ENCODE peak calls at places on chromosomes 4 and X, in four cellular contexts. M is nephron progenitor cell, Q is GM20000, U is Calu3. N is an unnamed sample.
A peak's percentile ranks its signal among the peaks of the same experiment; 100 is the strongest.

GRCh38 chrX:103637604-103638338 is 9.0 kb downstream of the TCEAL1 start:
- DNase-seq in M (no peak), Q (no peak), U (no peak), N (no peak)

GRCh38 chr4:42442601-42443000 is 45.3 kb downstream of the SHISA3 start:
- DNase-seq in M (no peak), Q (no peak), U (no peak), N (no peak)

GRCh38 chrX:113287761-113288160 is 447.1 kb upstream of the AMOT start:
- DNase-seq in M (no peak), Q (no peak), U (no peak), N (no peak)

GRCh38 chr4:7004331-7004730 is 38.8 kb upstream of the TADA2B start:
- DNase-seq in M (no peak), Q (no peak), U (no peak), N (no peak)

GRCh38 chr4:7426525-7427171 is 8.1 kb downstream of the PSAPL1 start:
- DNase-seq in M (no peak), Q (no peak), U (no peak), N (no peak)

GRCh38 chr4:116668190-116668589 is 417.2 kb downstream of the TRAM1L1 start:
- DNase-seq in M (no peak), Q (no peak), U (no peak), N (no peak)

GRCh38 chr4:28842271-28842670 is 1877.9 kb upstream of the PCDH7 start:
- DNase-seq in M (no peak), Q (no peak), U (no peak), N (no peak)

GRCh38 chrX:40933132-40934078 is 151.8 kb upstream of the USP9X start:
- DNase-seq in M (no peak), Q (peak; percentile 12), U (no peak), N (no peak)

GRCh38 chr4:113153529-113154101 is 104.2 kb downstream of the ANK2 start:
- DNase-seq in M (no peak), Q (no peak), U (no peak), N (no peak)

GRCh38 chr4:54800831-54801530 is 143.2 kb downstream of the KIT start:
- DNase-seq in M (no peak), Q (no peak), U (no peak), N (no peak)

GRCh38 chr4:154526151-154526550 is 24.0 kb downstream of the PLRG1 start:
- DNase-seq in M (no peak), Q (no peak), U (no peak), N (no peak)

DNA sequence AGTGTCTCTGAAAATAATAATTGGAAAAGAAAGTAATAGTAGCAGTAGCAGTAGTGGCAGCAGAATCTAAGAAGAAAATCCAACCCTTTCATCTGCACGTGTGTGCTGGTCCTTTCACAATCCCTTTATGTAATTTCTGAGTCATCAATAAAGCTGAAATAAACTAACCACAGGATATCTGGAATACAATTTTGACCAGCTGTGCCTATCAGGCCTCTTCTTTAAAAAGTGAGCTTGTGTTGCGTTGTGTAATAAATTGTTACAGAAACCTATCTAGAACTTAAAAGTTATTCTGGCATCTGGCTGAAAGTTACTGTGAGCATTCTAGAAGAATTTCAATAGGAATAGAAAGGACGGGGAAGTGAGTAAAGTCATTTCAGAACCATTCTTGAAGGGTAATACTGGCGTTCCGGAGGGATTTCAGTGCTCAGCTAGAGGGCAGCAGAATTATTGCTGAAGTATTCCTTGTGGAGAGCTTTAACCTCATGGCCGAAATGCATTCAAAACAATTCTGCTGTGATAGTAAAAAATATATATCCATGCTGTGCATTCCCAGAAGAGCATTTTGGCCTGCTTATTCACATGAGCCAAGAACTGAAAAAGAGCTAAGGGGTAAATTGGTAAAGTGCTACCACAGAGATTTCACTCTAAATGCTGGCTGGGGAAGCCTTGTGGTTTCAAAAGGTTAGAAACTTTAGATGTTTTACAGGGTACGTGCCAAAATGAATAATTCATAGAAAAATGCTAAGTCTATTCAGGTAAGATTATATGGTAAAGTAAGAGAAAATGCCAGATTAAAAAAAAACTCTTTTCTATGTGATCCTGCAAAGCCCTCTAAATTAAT is 260.6 kb downstream of the NKX6-1 start:
- DNase-seq in M (no peak), Q (no peak), U (no peak), N (no peak)
- TF ChIP-seq CTCF in M (no peak), Q (no peak), U (no peak), N (no peak)

DNA sequence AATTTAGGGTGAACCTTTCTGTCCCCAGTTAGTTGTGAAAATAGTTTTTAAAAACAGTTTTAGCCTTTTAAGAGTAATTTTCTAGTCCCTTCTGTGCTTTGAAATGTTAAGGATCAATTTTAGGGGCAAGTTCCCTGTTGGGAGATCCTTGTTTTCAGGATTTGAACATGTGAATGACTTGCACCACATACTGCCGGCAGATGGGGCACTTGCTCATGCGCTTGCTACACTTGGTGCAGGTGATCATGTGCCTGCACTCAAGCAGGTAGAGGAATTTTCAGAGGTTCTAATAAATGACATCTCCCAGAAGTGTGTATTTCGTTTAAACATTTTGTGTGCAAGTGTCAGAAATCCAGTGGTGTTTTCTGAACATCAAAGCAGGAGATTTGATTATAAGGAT is 195.9 kb downstream of the CHM start:
- DNase-seq in M (peak; percentile 37), Q (peak; percentile 2), U (peak; percentile 52), N (peak; percentile 3)
- TF ChIP-seq CTCF in M (peak; percentile 58), Q (no peak), U (peak; percentile 31), N (no peak)

GRCh38 chrX:23908219-23909003 is 605 bp downstream of the CXorf58 start:
- DNase-seq in M (peak; percentile 20), Q (no peak), U (no peak), N (peak; percentile 13)
- TF ChIP-seq CTCF in M (no peak), Q (no peak), U (no peak), N (peak; percentile 16)

GRCh38 chr4:86934772-86935498 is at the start of gene AFF1:
- DNase-seq in M (peak; percentile 93), Q (peak; percentile 94), U (peak; percentile 88), N (peak; percentile 94)
- TF ChIP-seq CTCF in M (no peak), Q (no peak), U (no peak), N (peak; percentile 24)

GRCh38 chr4:88792821-88793220 is 95.2 kb upstream of the NAP1L5 start:
- DNase-seq in M (no peak), Q (no peak), U (no peak), N (no peak)

GRCh38 chr4:88793473-88793872 is 95.8 kb upstream of the NAP1L5 start:
- DNase-seq in M (no peak), Q (no peak), U (no peak), N (no peak)

GRCh38 chr4:88792268-88792781 is 94.7 kb upstream of the NAP1L5 start:
- DNase-seq in M (no peak), Q (no peak), U (peak; percentile 14), N (no peak)

GRCh38 chr4:88794087-88794486 is 96.5 kb upstream of the NAP1L5 start:
- DNase-seq in M (no peak), Q (no peak), U (no peak), N (no peak)

GRCh38 chr4:88791274-88791673 is 93.6 kb upstream of the NAP1L5 start:
- DNase-seq in M (no peak), Q (no peak), U (no peak), N (no peak)
- TF ChIP-seq CTCF in M (no peak), Q (no peak), U (peak; percentile 13), N (no peak)

GRCh38 chr4:110480741-110481271 is 4.9 kb downstream of the ENPEP start:
- DNase-seq in M (no peak), Q (no peak), U (no peak), N (no peak)

GRCh38 chr4:110484029-110484428 is 8.1 kb downstream of the ENPEP start:
- DNase-seq in M (no peak), Q (peak; percentile 67), U (no peak), N (no peak)

GRCh38 chr4:110483516-110483915 is 7.6 kb downstream of the ENPEP start:
- DNase-seq in M (no peak), Q (no peak), U (no peak), N (no peak)

GRCh38 chr4:110477836-110478235 is 1.9 kb downstream of the ENPEP start:
- DNase-seq in M (no peak), Q (no peak), U (no peak), N (no peak)

GRCh38 chr4:110480031-110480549 is 4.1 kb downstream of the ENPEP start:
- DNase-seq in M (no peak), Q (no peak), U (no peak), N (no peak)
- TF ChIP-seq CTCF in M (no peak), Q (no peak), U (no peak), N (no peak)